ENCODE peak calls at places on chromosomes 7 and 10, in eight cellular contexts. One of them, this sample, is unnamed.

GRCh38 chr7:98165827-98166667 is 45.2 kb upstream of the BHLHA15 start:
- DNase-seq in cardiac fibroblast: peak; percentile 44
- DNase-seq in lower leg skin: no peak
- DNase-seq in fibroblast of mammary gland: peak; percentile 22
- DNase-seq in transverse colon: peak; percentile 72
- DNase-seq in left ventricle myocardium inferior: no peak
- DNase-seq in BJ: no peak
- DNase-seq in RWPE2: no peak
- DNase-seq in this sample: no peak

GRCh38 chr7:1092806-1093505 is 5.0 kb downstream of the GPER1 start:
- DNase-seq in cardiac fibroblast: no peak
- DNase-seq in lower leg skin: no peak
- DNase-seq in fibroblast of mammary gland: no peak
- DNase-seq in transverse colon: no peak
- DNase-seq in left ventricle myocardium inferior: no peak
- DNase-seq in BJ: no peak
- DNase-seq in RWPE2: no peak
- DNase-seq in this sample: no peak

GRCh38 chr7:128890306-128891109 is 20.0 kb downstream of the KCP start:
- DNase-seq in cardiac fibroblast: no peak
- DNase-seq in lower leg skin: no peak
- DNase-seq in fibroblast of mammary gland: no peak
- DNase-seq in transverse colon: peak; percentile 74
- DNase-seq in left ventricle myocardium inferior: no peak
- DNase-seq in BJ: no peak
- DNase-seq in RWPE2: peak; percentile 76
- DNase-seq in this sample: peak; percentile 56

GRCh38 chr7:129607471-129608120 is 3.9 kb upstream of the NRF1 start:
- DNase-seq in cardiac fibroblast: peak; percentile 64
- DNase-seq in lower leg skin: no peak
- DNase-seq in fibroblast of mammary gland: peak; percentile 50
- DNase-seq in transverse colon: peak; percentile 45
- DNase-seq in left ventricle myocardium inferior: no peak
- DNase-seq in BJ: no peak
- DNase-seq in RWPE2: no peak
- DNase-seq in this sample: no peak

GRCh38 chr10:68403701-68404100 is 3.4 kb downstream of the RUFY2 start:
- DNase-seq in cardiac fibroblast: no peak
- DNase-seq in lower leg skin: no peak
- DNase-seq in fibroblast of mammary gland: no peak
- DNase-seq in transverse colon: no peak
- DNase-seq in left ventricle myocardium inferior: no peak
- DNase-seq in BJ: no peak
- DNase-seq in RWPE2: no peak
- DNase-seq in this sample: no peak

GRCh38 chr7:119737390-119737789 is 535.6 kb upstream of the KCND2 start:
- DNase-seq in cardiac fibroblast: no peak
- DNase-seq in lower leg skin: no peak
- DNase-seq in fibroblast of mammary gland: no peak
- DNase-seq in transverse colon: no peak
- DNase-seq in left ventricle myocardium inferior: no peak
- DNase-seq in BJ: no peak
- DNase-seq in RWPE2: no peak
- DNase-seq in this sample: no peak

GRCh38 chr10:71497802-71498326 is 101.1 kb downstream of the CDH23 start:
- DNase-seq in cardiac fibroblast: no peak
- DNase-seq in lower leg skin: no peak
- DNase-seq in fibroblast of mammary gland: no peak
- DNase-seq in transverse colon: no peak
- DNase-seq in left ventricle myocardium inferior: no peak
- DNase-seq in BJ: no peak
- DNase-seq in RWPE2: no peak
- DNase-seq in this sample: no peak

GRCh38 chr7:105677803-105678583 is 96.7 kb upstream of the EFCAB10 start:
- DNase-seq in cardiac fibroblast: no peak
- DNase-seq in lower leg skin: no peak
- DNase-seq in fibroblast of mammary gland: no peak
- DNase-seq in transverse colon: peak; percentile 68
- DNase-seq in left ventricle myocardium inferior: no peak
- DNase-seq in BJ: no peak
- DNase-seq in RWPE2: no peak
- DNase-seq in this sample: peak; percentile 28

GRCh38 chr7:156378806-156379205 is 261.8 kb upstream of the RNF32 start:
- DNase-seq in cardiac fibroblast: no peak
- DNase-seq in lower leg skin: no peak
- DNase-seq in fibroblast of mammary gland: no peak
- DNase-seq in transverse colon: no peak
- DNase-seq in left ventricle myocardium inferior: no peak
- DNase-seq in BJ: no peak
- DNase-seq in RWPE2: no peak
- DNase-seq in this sample: no peak

GRCh38 chr10:110493832-110494426 is 3.8 kb upstream of the DUSP5 start:
- DNase-seq in cardiac fibroblast: peak; percentile 11
- DNase-seq in lower leg skin: no peak
- DNase-seq in fibroblast of mammary gland: peak; percentile 29
- DNase-seq in transverse colon: no peak
- DNase-seq in left ventricle myocardium inferior: no peak
- DNase-seq in BJ: no peak
- DNase-seq in RWPE2: no peak
- DNase-seq in this sample: no peak

GRCh38 chr10:29259498-29259897 is 29.4 kb upstream of the LYZL1 start:
- DNase-seq in cardiac fibroblast: no peak
- DNase-seq in lower leg skin: no peak
- DNase-seq in fibroblast of mammary gland: no peak
- DNase-seq in transverse colon: no peak
- DNase-seq in left ventricle myocardium inferior: no peak
- DNase-seq in BJ: no peak
- DNase-seq in RWPE2: no peak
- DNase-seq in this sample: no peak

DNA sequence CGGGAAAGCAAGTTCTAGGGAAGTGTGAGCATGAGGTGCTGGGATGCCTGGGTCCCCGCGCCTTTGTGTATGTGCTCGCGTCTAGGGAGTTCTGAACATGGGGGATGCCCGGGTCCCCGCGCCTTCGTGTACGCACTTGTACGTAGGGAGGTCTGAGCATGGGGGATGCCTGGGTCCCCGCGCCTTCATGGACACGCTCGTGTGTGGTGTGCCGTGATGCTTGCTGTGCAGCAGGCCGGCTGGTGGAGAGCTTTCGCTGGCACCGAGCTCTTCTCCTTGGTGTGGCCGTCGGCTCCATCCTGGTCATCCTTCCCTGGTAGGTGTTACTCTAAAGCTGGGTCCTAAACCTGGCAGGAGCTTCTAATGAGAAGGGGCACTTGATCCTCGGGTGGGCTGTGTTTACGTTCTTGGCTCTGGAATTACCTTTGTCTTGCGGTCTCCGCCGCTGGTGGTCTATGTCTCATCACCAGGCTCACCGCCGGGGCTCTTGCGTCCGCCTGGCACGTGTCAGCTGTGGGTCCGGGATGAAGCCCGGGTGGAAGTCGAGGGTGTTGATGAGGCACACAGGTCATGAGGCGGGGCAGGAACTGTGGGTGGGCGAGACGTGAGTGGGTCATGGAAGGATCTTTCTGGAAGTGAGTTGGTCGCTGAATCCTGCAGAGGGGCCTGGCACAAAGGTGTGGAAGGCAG is 63.5 kb downstream of the DNAJB6 start:
- DNase-seq in cardiac fibroblast: no peak
- DNase-seq in lower leg skin: no peak
- DNase-seq in fibroblast of mammary gland: no peak
- DNase-seq in transverse colon: no peak
- DNase-seq in left ventricle myocardium inferior: no peak
- DNase-seq in BJ: no peak
- DNase-seq in RWPE2: no peak
- DNase-seq in this sample: no peak
- H3K4me3 ChIP-seq in cardiac fibroblast: no peak overlapping the region
- H3K4me3 ChIP-seq in lower leg skin: no peak overlapping the region
- H3K4me3 ChIP-seq in fibroblast of mammary gland: no peak overlapping the region
- H3K4me3 ChIP-seq in transverse colon: no peak overlapping the region
- H3K4me3 ChIP-seq in left ventricle myocardium inferior: no peak overlapping the region
- H3K4me3 ChIP-seq in BJ: no peak overlapping the region
- H3K4me3 ChIP-seq in RWPE2: no peak overlapping the region
- H3K4me3 ChIP-seq in this sample: no peak overlapping the region

GRCh38 chr7:69018200-69018599 is 580.1 kb upstream of the AUTS2 start:
- DNase-seq in cardiac fibroblast: no peak
- DNase-seq in lower leg skin: no peak
- DNase-seq in fibroblast of mammary gland: no peak
- DNase-seq in transverse colon: no peak
- DNase-seq in left ventricle myocardium inferior: no peak
- DNase-seq in BJ: no peak
- DNase-seq in RWPE2: no peak
- DNase-seq in this sample: no peak
- H3K4me3 ChIP-seq in cardiac fibroblast: no peak overlapping the region
- H3K4me3 ChIP-seq in lower leg skin: no peak overlapping the region
- H3K4me3 ChIP-seq in fibroblast of mammary gland: no peak overlapping the region
- H3K4me3 ChIP-seq in transverse colon: no peak overlapping the region
- H3K4me3 ChIP-seq in left ventricle myocardium inferior: no peak overlapping the region
- H3K4me3 ChIP-seq in BJ: no peak overlapping the region
- H3K4me3 ChIP-seq in RWPE2: no peak overlapping the region
- H3K4me3 ChIP-seq in this sample: no peak overlapping the region

GRCh38 chr10:3877092-3878000 is 92.3 kb upstream of the KLF6 start:
- DNase-seq in cardiac fibroblast: peak; percentile 30
- DNase-seq in lower leg skin: no peak
- DNase-seq in fibroblast of mammary gland: peak; percentile 31
- DNase-seq in transverse colon: no peak
- DNase-seq in left ventricle myocardium inferior: no peak
- DNase-seq in BJ: no peak
- DNase-seq in RWPE2: no peak
- DNase-seq in this sample: no peak
- H3K4me3 ChIP-seq in cardiac fibroblast: no peak overlapping the region
- H3K4me3 ChIP-seq in lower leg skin: no peak overlapping the region
- H3K4me3 ChIP-seq in fibroblast of mammary gland: no peak overlapping the region
- H3K4me3 ChIP-seq in transverse colon: no peak overlapping the region
- H3K4me3 ChIP-seq in left ventricle myocardium inferior: no peak overlapping the region
- H3K4me3 ChIP-seq in BJ: no peak overlapping the region
- H3K4me3 ChIP-seq in RWPE2: no peak overlapping the region
- H3K4me3 ChIP-seq in this sample: no peak overlapping the region

DNA sequence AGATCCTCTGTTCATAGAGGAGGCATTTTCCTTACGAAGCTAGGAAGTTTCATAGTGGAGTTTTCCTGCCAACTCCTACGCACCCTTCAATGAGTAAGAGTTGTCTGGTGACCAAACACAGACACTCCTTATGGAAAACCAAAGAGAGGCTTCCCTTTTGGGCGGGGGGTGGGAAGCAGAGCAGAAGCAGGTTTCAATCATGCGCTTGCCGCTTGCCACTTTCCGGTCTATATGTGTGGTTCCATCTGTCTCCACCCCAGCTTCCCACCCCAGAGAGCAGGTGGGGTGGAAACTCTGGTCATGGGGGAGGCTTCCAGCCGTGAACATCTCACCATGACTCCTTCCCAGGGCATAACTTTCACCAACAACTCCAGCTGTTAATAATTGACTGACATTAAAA is 68.8 kb upstream of the GRB10 start:
- DNase-seq in cardiac fibroblast: peak; percentile 74
- DNase-seq in lower leg skin: peak; percentile 56
- DNase-seq in fibroblast of mammary gland: peak; percentile 82
- DNase-seq in transverse colon: no peak
- DNase-seq in left ventricle myocardium inferior: no peak
- DNase-seq in BJ: no peak
- DNase-seq in RWPE2: no peak
- DNase-seq in this sample: no peak
- H3K4me3 ChIP-seq in cardiac fibroblast: no peak overlapping the region
- H3K4me3 ChIP-seq in lower leg skin: no peak overlapping the region
- H3K4me3 ChIP-seq in fibroblast of mammary gland: no peak overlapping the region
- H3K4me3 ChIP-seq in transverse colon: no peak overlapping the region
- H3K4me3 ChIP-seq in left ventricle myocardium inferior: no peak overlapping the region
- H3K4me3 ChIP-seq in BJ: no peak overlapping the region
- H3K4me3 ChIP-seq in RWPE2: no peak overlapping the region
- H3K4me3 ChIP-seq in this sample: no peak overlapping the region

DNA sequence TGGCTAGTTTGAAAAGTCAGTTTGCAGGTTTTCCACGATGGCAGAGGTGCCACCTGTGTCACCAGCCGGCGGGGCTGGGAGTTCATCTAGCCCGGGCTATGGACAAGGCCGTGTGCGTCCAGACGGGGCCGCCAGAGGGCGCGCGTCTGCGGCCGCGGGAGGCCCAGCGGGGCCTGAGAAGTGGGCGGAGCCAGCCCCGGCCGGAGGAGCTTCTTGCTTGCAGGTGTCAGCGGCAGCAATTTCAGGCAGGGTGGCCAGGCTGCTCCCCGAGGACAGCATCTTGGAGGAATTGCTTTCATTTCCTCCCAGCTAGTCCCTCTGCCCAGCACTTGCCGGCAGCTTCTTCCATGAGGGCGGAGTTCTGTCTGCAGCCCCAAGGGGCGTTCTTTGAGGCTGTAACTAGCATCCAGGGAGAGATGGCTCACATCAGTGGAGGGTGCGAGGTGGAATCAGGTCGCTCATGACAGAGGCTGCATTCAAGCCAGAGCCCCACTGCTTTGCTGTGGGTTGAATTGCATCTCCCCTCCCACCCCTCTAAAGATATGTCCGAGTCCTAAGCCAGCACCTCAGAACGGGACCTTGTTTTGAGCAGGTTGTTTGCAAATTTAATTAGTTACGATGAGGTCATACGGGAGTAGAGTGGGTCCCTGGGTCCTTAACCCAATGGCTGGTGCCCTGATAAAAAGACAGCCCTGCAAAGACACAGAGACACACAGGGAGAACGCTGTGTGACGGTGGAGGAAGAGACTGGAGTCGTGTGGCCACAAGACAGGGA is 85.9 kb upstream of the MKI67 start:
- DNase-seq in cardiac fibroblast: peak; percentile 60
- DNase-seq in lower leg skin: peak; percentile 95
- DNase-seq in fibroblast of mammary gland: peak; percentile 48
- DNase-seq in transverse colon: peak; percentile 90
- DNase-seq in left ventricle myocardium inferior: peak; percentile 82
- DNase-seq in BJ: no peak
- DNase-seq in RWPE2: peak; percentile 76
- DNase-seq in this sample: peak; percentile 80
- H3K4me3 ChIP-seq in cardiac fibroblast: no peak overlapping the region
- H3K4me3 ChIP-seq in lower leg skin: no peak overlapping the region
- H3K4me3 ChIP-seq in fibroblast of mammary gland: no peak overlapping the region
- H3K4me3 ChIP-seq in transverse colon: no peak overlapping the region
- H3K4me3 ChIP-seq in left ventricle myocardium inferior: peak overlapping the region; percentile 50
- H3K4me3 ChIP-seq in BJ: no peak overlapping the region
- H3K4me3 ChIP-seq in RWPE2: no peak overlapping the region
- H3K4me3 ChIP-seq in this sample: peak overlapping the region; percentile 23

GRCh38 chr7:132965951-132966350 is 115.9 kb downstream of the CHCHD3 start:
- DNase-seq in cardiac fibroblast: no peak
- DNase-seq in lower leg skin: no peak
- DNase-seq in fibroblast of mammary gland: no peak
- DNase-seq in transverse colon: no peak
- DNase-seq in left ventricle myocardium inferior: no peak
- DNase-seq in BJ: peak; percentile 11
- DNase-seq in RWPE2: no peak
- DNase-seq in this sample: no peak

GRCh38 chr7:132972745-132973144 is 109.1 kb downstream of the CHCHD3 start:
- DNase-seq in cardiac fibroblast: peak; percentile 5
- DNase-seq in lower leg skin: no peak
- DNase-seq in fibroblast of mammary gland: peak; percentile 67
- DNase-seq in transverse colon: no peak
- DNase-seq in left ventricle myocardium inferior: no peak
- DNase-seq in BJ: no peak
- DNase-seq in RWPE2: no peak
- DNase-seq in this sample: no peak

GRCh38 chr7:132969520-132969919 is 112.4 kb downstream of the CHCHD3 start:
- DNase-seq in cardiac fibroblast: no peak
- DNase-seq in lower leg skin: no peak
- DNase-seq in fibroblast of mammary gland: no peak
- DNase-seq in transverse colon: no peak
- DNase-seq in left ventricle myocardium inferior: no peak
- DNase-seq in BJ: no peak
- DNase-seq in RWPE2: no peak
- DNase-seq in this sample: no peak

GRCh38 chr7:132966731-132967130 is 115.2 kb downstream of the CHCHD3 start:
- DNase-seq in cardiac fibroblast: peak; percentile 14
- DNase-seq in lower leg skin: no peak
- DNase-seq in fibroblast of mammary gland: peak; percentile 30
- DNase-seq in transverse colon: no peak
- DNase-seq in left ventricle myocardium inferior: no peak
- DNase-seq in BJ: peak; percentile 19
- DNase-seq in RWPE2: no peak
- DNase-seq in this sample: no peak

GRCh38 chr7:132970257-132970656 is 111.6 kb downstream of the CHCHD3 start:
- DNase-seq in cardiac fibroblast: no peak
- DNase-seq in lower leg skin: no peak
- DNase-seq in fibroblast of mammary gland: no peak
- DNase-seq in transverse colon: no peak
- DNase-seq in left ventricle myocardium inferior: no peak
- DNase-seq in BJ: no peak
- DNase-seq in RWPE2: no peak
- DNase-seq in this sample: no peak
- H3K4me3 ChIP-seq in cardiac fibroblast: no peak overlapping the region
- H3K4me3 ChIP-seq in lower leg skin: no peak overlapping the region
- H3K4me3 ChIP-seq in fibroblast of mammary gland: no peak overlapping the region
- H3K4me3 ChIP-seq in transverse colon: no peak overlapping the region
- H3K4me3 ChIP-seq in left ventricle myocardium inferior: no peak overlapping the region
- H3K4me3 ChIP-seq in BJ: no peak overlapping the region
- H3K4me3 ChIP-seq in RWPE2: no peak overlapping the region
- H3K4me3 ChIP-seq in this sample: no peak overlapping the region